ENCODE peak calls at places on chromosomes 12 and 14, in seven cellular contexts. S is fibroblast of the aortic adventitia, P is astrocyte, Q is hepatocyte, G is heart left ventricle, U is IMR-90, R is AG10803. B is an unnamed sample.

GRCh38 chr12:61993734-61994345 is 266.4 kb upstream of the USP15 start:
- DNase-seq in S (no peak), P (no peak), Q (peak), G (no peak), U (peak), R (peak), B (no peak)

GRCh38 chr14:76564471-76565119 is 188.7 kb downstream of the ESRRB start:
- DNase-seq in S (no peak), P (no peak), Q (no peak), G (no peak), U (no peak), R (no peak), B (no peak)

GRCh38 chr14:52798826-52799225 is 7.4 kb upstream of the GNPNAT1 start:
- DNase-seq in S (no peak), P (no peak), Q (no peak), G (no peak), U (no peak), R (no peak), B (no peak)

GRCh38 chr14:70259420-70259819 is 70.7 kb upstream of the SLC8A3 start:
- DNase-seq in S (no peak), P (no peak), Q (no peak), G (no peak), U (no peak), R (no peak), B (no peak)

GRCh38 chr12:131137836-131138637 is 184.3 kb downstream of the ADGRD1 start:
- DNase-seq in S (peak), P (no peak), Q (peak), G (no peak), U (no peak), R (peak), B (no peak)

GRCh38 chr12:113477171-113477841 is 5.6 kb upstream of the LHX5 start:
- DNase-seq in S (no peak), P (no peak), Q (no peak), G (no peak), U (no peak), R (no peak), B (no peak)

GRCh38 chr12:101823891-101824290 is 6.9 kb downstream of the GNPTAB start:
- DNase-seq in S (peak), P (no peak), Q (peak), G (peak), U (no peak), R (peak), B (peak)

GRCh38 chr14:59727073-59727661 is 143.4 kb downstream of the RTN1 start:
- DNase-seq in S (no peak), P (no peak), Q (no peak), G (no peak), U (no peak), R (no peak), B (no peak)

GRCh38 chr12:50053583-50053982 is 3.8 kb upstream of the ASIC1 start:
- DNase-seq in S (no peak), P (no peak), Q (no peak), G (no peak), U (no peak), R (no peak), B (no peak)

GRCh38 chr12:64099430-64099829 is 122.7 kb downstream of the KICS2 start:
- DNase-seq in S (peak), P (peak), Q (no peak), G (peak), U (peak), R (peak), B (no peak)

GRCh38 chr14:78164226-78164853 is 5.8 kb upstream of the NRXN3 start:
- DNase-seq in S (no peak), P (no peak), Q (peak), G (no peak), U (no peak), R (no peak), B (peak)

GRCh38 chr12:104347374-104348075 is 44.0 kb downstream of the EID3 start:
- DNase-seq in S (peak), P (no peak), Q (no peak), G (no peak), U (peak), R (no peak), B (no peak)

GRCh38 chr14:51873221-51873893 is 12.9 kb downstream of the GNG2 start:
- DNase-seq in S (peak), P (peak), Q (peak), G (no peak), U (peak), R (peak), B (peak)

GRCh38 chr14:68386950-68387779 is 405.7 kb downstream of the ZFP36L1 start:
- DNase-seq in S (peak), P (peak), Q (no peak), G (no peak), U (peak), R (peak), B (no peak)

GRCh38 chr14:99246536-99247083 is 25.4 kb downstream of the BCL11B start:
- DNase-seq in S (no peak), P (no peak), Q (no peak), G (no peak), U (no peak), R (no peak), B (peak)

GRCh38 chr12:47828967-47829482 is 9.3 kb upstream of the HDAC7 start:
- DNase-seq in S (peak), P (no peak), Q (peak), G (peak), U (peak), R (peak), B (no peak)

GRCh38 chr12:53174881-53175491 is 5.5 kb upstream of the ZNF740 start:
- DNase-seq in S (peak), P (peak), Q (peak), G (no peak), U (peak), R (peak), B (no peak)

GRCh38 chr14:61269321-61270083 is 11.6 kb downstream of the TMEM30B start:
- DNase-seq in S (peak), P (peak), Q (peak), G (peak), U (peak), R (peak), B (peak)

GRCh38 chr12:110252716-110253115 is 28.3 kb upstream of the ATP2A2 start:
- DNase-seq in S (no peak), P (no peak), Q (no peak), G (peak), U (no peak), R (no peak), B (no peak)

GRCh38 chr12:70576341-70577282 is 60.6 kb downstream of the PTPRB start:
- DNase-seq in S (peak), P (peak), Q (peak), G (peak), U (peak), R (peak), B (no peak)

GRCh38 chr12:69935651-69936100 is 110.6 kb downstream of the MYRFL start:
- DNase-seq in S (no peak), P (no peak), Q (no peak), G (no peak), U (no peak), R (no peak), B (no peak)

GRCh38 chr14:33781267-33781666 is 169.6 kb downstream of the EGLN3 start:
- DNase-seq in S (no peak), P (no peak), Q (no peak), G (no peak), U (no peak), R (peak), B (no peak)

GRCh38 chr12:109963743-109964429 is 32.3 kb downstream of the GIT2 start:
- DNase-seq in S (peak), P (peak), Q (peak), G (no peak), U (peak), R (peak), B (no peak)

GRCh38 chr12:45638386-45638785 is 91.1 kb upstream of the ARID2 start:
- DNase-seq in S (no peak), P (no peak), Q (no peak), G (no peak), U (no peak), R (no peak), B (no peak)

GRCh38 chr12:124032265-124032886 is 59.4 kb downstream of the ZNF664 start:
- DNase-seq in S (peak), P (peak), Q (peak), G (peak), U (peak), R (peak), B (peak)

GRCh38 chr14:37924622-37925021 is 283.1 kb upstream of the SSTR1 start:
- DNase-seq in S (no peak), P (no peak), Q (no peak), G (no peak), U (no peak), R (no peak), B (no peak)
- TF ChIP-seq CTCF in S (no peak), P (no peak), Q (no peak), G (no peak), U (no peak), R (no peak), B (no peak)

DNA sequence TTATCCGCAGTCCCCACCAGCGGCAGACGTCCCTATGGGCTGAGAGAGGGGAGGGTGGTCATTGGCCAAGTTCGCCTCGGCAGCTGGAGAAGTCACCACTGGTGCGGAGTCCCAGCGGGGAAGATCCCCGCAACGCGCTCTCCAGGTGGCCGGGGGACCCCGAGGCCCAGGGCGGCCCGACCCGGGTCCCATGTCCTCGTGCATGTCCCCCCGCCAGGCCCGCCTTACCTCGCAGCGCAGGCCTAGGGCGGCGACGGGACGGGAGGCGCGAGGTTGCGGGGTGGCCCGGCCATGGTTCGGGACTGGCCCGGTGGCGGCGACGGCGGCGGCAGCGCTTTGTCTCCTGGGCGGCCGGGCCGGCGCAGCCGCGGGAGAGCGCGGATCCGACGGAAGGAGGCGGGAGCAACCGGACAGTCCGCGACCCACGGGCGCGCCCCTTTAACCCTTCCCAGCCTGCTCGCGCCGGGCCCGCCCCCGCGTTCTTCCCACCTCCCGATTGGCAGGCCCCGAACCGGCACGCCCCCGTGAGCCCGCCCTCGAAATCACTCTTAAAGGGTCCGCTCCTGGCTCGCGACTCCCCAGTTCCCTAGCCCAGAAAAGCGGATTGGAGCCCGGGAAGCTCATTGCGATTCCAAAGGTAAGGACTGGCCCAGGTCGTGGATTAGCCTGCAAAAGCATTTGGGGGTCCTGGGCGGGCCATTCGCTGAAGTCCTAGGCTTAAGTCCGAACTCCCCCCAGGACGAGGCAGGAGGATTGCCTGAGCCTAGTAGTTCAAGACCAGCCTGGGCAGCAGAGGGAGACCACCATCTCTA is at the start of gene PHETA1:
- DNase-seq in S (peak), P (peak), Q (peak), G (peak), U (peak), R (peak), B (peak)
- TF ChIP-seq CTCF in S (no peak), P (no peak), Q (no peak), G (no peak), U (no peak), R (no peak), B (peak)

GRCh38 chr12:43501705-43502104 is 50.3 kb downstream of the ADAMTS20 start:
- DNase-seq in S (peak), P (peak), Q (peak), G (no peak), U (peak), R (peak), B (no peak)
- TF ChIP-seq CTCF in S (peak), P (peak), Q (peak), G (peak), U (peak), R (peak), B (peak)

DNA sequence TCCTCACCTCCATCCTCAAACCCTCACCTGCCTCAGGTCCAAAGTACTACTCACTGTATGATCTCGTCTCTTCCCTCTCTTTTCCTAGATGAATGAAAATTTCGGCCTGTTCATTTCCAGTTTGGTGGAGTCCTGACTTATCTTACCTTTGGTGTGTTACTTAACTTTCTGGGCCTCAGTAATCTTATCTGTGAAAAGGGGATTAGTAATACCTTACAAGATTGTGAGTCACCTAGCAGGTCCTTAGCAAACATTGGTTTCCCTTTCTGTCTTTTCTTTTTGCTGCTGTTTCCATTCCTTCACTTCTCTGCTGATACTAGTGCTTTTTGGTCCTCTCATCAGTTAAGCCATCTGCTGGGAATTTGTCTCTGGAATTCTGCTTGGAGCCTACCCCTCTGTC is 52.8 kb downstream of the AKAP6 start:
- DNase-seq in S (peak), P (no peak), Q (no peak), G (no peak), U (no peak), R (no peak), B (no peak)
- TF ChIP-seq CTCF in S (no peak), P (no peak), Q (no peak), G (no peak), U (no peak), R (no peak), B (no peak)

DNA sequence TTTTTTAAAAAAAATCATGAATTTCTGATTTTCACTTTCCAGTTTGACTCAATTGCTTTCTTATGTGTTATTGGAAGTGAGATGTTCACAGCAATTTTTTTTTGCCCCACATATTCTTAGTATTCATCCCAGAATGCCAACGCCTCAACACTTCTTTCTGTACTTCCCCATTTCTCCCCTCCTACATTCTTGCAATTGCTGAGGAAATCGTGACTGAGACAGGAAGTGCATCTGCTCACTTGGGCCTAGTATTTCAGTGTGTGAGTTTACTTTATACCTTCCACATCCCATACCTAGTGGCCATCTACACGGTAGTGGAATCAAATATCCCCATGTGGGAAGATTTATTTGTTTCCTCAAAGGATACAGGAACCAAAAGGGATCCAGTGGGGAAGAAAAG is 115.8 kb upstream of the FLRT2 start:
- DNase-seq in S (no peak), P (no peak), Q (no peak), G (no peak), U (no peak), R (peak), B (no peak)
- TF ChIP-seq CTCF in S (no peak), P (no peak), Q (no peak), G (no peak), U (no peak), R (no peak), B (no peak)

DNA sequence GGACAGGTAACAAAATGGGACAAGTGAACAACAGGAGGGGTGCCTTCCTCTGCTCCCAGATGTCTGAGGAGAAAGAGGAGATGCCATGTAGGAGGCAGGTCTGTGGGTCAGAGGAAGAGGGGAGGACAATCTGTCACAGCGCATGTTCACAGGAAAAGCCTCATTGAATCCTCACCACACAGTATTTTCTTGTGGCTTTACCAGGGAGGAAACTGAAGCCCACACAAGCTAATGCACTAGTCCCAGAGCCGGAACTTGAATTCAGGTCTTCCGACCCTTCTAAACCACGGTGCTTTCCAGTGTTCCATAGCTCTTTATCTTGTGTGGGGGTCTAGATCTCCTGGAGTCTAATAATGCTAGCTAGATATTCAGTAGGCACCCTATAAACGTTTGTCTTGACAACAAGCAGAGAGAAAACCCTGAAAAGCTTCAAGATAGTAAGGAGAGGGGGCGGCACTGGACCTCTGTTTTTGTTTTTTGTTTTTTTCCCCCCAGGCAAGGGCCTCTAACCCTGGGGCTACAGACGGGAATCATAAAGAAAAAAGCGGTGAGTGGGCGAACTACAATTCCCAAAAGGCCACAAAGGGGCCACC is 374 bp upstream of the SHMT2 start:
- DNase-seq in S (no peak), P (no peak), Q (no peak), G (no peak), U (no peak), R (peak), B (no peak)
- TF ChIP-seq CTCF in S (peak), P (no peak), Q (no peak), G (no peak), U (no peak), R (no peak), B (no peak)

GRCh38 chr12:19969476-19969875 is 398.9 kb upstream of the PDE3A start:
- DNase-seq in S (no peak), P (no peak), Q (no peak), G (no peak), U (no peak), R (no peak), B (no peak)
- TF ChIP-seq CTCF in S (no peak), P (no peak), Q (no peak), G (no peak), U (no peak), R (no peak), B (no peak)